ENCODE peak calls at places on chromosome 12, in four cellular contexts. X is A549, P is GM12878, O is K562. L is an unnamed sample.

GRCh38 chr12:123232472-123232806 is 502 bp downstream of the MPHOSPH9 start:
- DNase-seq in X (peak), P (no peak), O (no peak), L (no peak)

GRCh38 chr12:13348464-13348863 is 151.9 kb downstream of the EMP1 start:
- DNase-seq in X (no peak), P (no peak), O (no peak), L (no peak)

GRCh38 chr12:15646586-15646985 is 142.6 kb downstream of the EPS8 start:
- DNase-seq in X (no peak), P (no peak), O (no peak), L (no peak)

GRCh38 chr12:109967383-109968031 is 28.7 kb downstream of the GIT2 start:
- DNase-seq in X (no peak), P (no peak), O (no peak), L (no peak)

GRCh38 chr12:103431387-103431786 is 64.4 kb downstream of the C12orf42 start:
- DNase-seq in X (no peak), P (no peak), O (no peak), L (no peak)

GRCh38 chr12:12734054-12734453 is 16.9 kb downstream of the CDKN1B start:
- DNase-seq in X (no peak), P (no peak), O (no peak), L (no peak)

GRCh38 chr12:74021937-74022336 is 515.7 kb upstream of the ATXN7L3B start:
- DNase-seq in X (peak), P (no peak), O (peak), L (peak)

GRCh38 chr12:75641031-75641780 is 129.8 kb upstream of the KRR1 start:
- DNase-seq in X (peak), P (peak), O (peak), L (no peak)

GRCh38 chr12:83826112-83826511 is 1086.5 kb downstream of the SLC6A15 start:
- DNase-seq in X (no peak), P (no peak), O (peak), L (peak)

GRCh38 chr12:102954143-102954542 is 3.3 kb upstream of the ASCL1 start:
- DNase-seq in X (no peak), P (no peak), O (no peak), L (no peak)

GRCh38 chr12:54658306-54659264 is 10.4 kb upstream of the DCD start:
- DNase-seq in X (peak), P (no peak), O (peak), L (peak)

GRCh38 chr12:131084341-131085011 is 130.8 kb downstream of the ADGRD1 start:
- DNase-seq in X (no peak), P (no peak), O (no peak), L (peak)

GRCh38 chr12:28051516-28052456 is 79.3 kb upstream of the PTHLH start:
- DNase-seq in X (no peak), P (no peak), O (no peak), L (no peak)

GRCh38 chr12:80778005-80778541 is 61.4 kb downstream of the MYF5 start:
- DNase-seq in X (no peak), P (peak), O (peak), L (no peak)

GRCh38 chr12:95998611-95999300 is 2.6 kb upstream of the HAL start:
- DNase-seq in X (peak), P (peak), O (peak), L (peak)

GRCh38 chr12:6338955-6339761 is 2.7 kb downstream of the TNFRSF1A start:
- DNase-seq in X (no peak), P (no peak), O (no peak), L (no peak)

GRCh38 chr12:92608418-92609091 is 94.2 kb upstream of the PLEKHG7 start:
- DNase-seq in X (peak), P (peak), O (peak), L (no peak)

GRCh38 chr12:27309995-27310315 is 22.7 kb upstream of the BMAL2 start:
- DNase-seq in X (no peak), P (no peak), O (no peak), L (no peak)

GRCh38 chr12:16076553-16076952 is 165.4 kb downstream of the DERA start:
- DNase-seq in X (peak), P (no peak), O (no peak), L (no peak)

GRCh38 chr12:130254476-130255276 is 83.0 kb upstream of the PIWIL1 start:
- DNase-seq in X (no peak), P (no peak), O (no peak), L (no peak)

GRCh38 chr12:30286345-30286926 is 409.2 kb downstream of the IPO8 start:
- DNase-seq in X (peak), P (no peak), O (peak), L (no peak)

GRCh38 chr12:646303-647038 is 16.8 kb downstream of the NINJ2 start:
- DNase-seq in X (no peak), P (no peak), O (peak), L (no peak)

GRCh38 chr12:27824126-27824842 is 44.2 kb upstream of the MANSC4 start:
- DNase-seq in X (no peak), P (peak), O (peak), L (no peak)

GRCh38 chr12:3224530-3224903 is 147.3 kb downstream of the TSPAN9 start:
- DNase-seq in X (no peak), P (no peak), O (no peak), L (no peak)
- TF ChIP-seq ESRRA in X (no peak), P (no peak), O (no peak), L (no peak)

GRCh38 chr12:122096591-122097149 is 18.1 kb downstream of the MLXIP start:
- DNase-seq in X (no peak), P (no peak), O (no peak), L (no peak)
- TF ChIP-seq ESRRA in X (no peak), P (no peak), O (no peak), L (no peak)

GRCh38 chr12:57320639-57321038 is 69.7 kb upstream of the STAC3 start:
- DNase-seq in X (no peak), P (no peak), O (no peak), L (no peak)
- TF ChIP-seq ESRRA in X (no peak), P (no peak), O (no peak), L (no peak)

DNA sequence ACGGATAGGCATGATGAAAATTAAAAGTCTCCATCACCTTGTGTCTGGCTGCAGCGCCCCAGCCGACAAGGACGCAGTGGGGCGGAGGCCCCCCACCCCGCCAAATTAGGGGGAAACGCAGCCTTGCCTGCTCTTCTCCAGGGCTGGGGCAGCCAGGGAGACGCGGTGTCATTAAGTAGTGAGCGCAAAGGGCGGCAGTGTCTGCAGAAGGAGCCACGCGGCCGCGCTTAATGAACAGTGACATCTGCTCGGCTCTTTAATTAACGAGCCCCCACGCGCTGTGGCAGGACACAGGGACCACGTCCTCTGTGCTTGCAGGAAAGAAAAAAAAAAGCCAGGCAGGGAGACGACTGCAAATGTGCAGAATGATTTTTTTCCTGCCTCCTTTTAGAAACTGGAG is 93.4 kb upstream of the NCOR2 start:
- DNase-seq in X (no peak), P (no peak), O (no peak), L (no peak)
- TF ChIP-seq ESRRA in X (no peak), P (no peak), O (no peak), L (no peak)

GRCh38 chr12:18570543-18570942 is 167.3 kb downstream of the PLCZ1 start:
- DNase-seq in X (no peak), P (no peak), O (peak), L (no peak)
- TF ChIP-seq ESRRA in X (no peak), P (no peak), O (no peak), L (no peak)

DNA sequence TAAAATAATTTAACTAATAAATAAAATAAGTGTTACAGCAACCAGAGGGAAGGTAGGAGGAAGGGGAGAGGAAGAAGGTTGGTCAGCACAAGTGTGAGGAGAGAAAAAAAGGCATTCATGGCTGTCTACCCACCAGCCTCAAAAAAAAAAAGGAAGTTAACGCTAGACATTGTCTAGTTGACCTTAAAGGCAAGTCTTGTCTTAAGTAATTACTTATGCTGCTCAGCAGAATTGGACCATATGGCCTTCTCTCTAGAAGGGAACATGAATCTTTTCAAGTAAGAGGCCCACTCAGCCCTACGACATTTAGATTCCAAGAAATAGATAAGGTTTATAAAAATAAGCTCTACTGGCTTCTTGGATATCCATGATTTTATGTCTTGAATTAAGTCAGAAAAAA is 172.7 kb downstream of the ETNK1 start:
- DNase-seq in X (no peak), P (no peak), O (no peak), L (no peak)
- TF ChIP-seq ESRRA in X (no peak), P (no peak), O (no peak), L (no peak)

DNA sequence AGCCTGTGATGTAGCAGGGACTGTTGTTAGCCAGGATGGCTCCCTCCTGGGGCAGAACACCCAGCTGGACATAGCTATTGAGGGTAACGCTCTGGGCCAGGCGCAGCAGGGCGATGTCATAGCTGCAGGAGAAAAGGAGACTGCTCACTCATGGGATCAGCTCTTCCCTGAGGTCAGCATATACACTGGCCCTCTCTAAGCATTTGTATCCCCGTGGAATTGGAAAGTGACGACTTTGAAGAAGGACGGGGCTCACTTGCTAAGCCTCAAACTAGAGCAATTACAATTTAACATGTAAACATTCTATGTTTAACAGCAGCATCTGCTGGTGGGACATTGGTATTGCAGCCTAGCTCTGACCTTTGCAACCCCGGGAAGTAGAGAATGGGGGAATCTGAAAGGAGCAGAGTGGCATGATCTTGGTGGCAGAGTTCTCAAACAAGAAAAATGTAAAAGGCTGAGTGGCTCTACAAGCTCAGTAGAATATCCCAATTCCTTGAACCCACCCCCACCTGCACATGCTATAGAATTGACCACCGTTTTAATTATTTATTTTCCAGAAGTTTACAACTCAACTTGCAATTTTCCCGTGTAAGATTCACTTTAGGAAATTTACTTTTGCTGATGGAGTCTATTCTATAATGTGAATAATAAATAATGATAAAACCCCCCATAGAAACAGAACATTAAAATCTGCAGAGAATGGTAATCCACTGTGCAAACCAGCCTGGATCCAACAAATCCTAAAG is 5.0 kb downstream of the CELA1 start:
- DNase-seq in X (peak), P (peak), O (peak), L (peak)
- TF ChIP-seq ESRRA in X (no peak), P (no peak), O (no peak), L (no peak)

L was measured in WTC11.